ENCODE peak calls at places on chromosomes 5 and 9, in eight cellular contexts. X, K, C, Q, P, Y, W and V are unnamed samples.

GRCh38 chr5:18305288-18305899 is 671.1 kb downstream of the TAF11L14 start:
- DNase-seq in X (peak; percentile 14), K (peak; percentile 46), C (no peak), Q (no peak), P (peak; percentile 49), Y (no peak), W (peak; percentile 13), V (no peak)

GRCh38 chr9:113921366-113921765 is 45.3 kb downstream of the ZNF618 start:
- DNase-seq in X (no peak), K (no peak), C (no peak), Q (no peak), P (no peak), Y (no peak), W (no peak), V (peak; percentile 5)

GRCh38 chr9:99173570-99174504 is 47.9 kb downstream of the ALG2 start:
- DNase-seq in X (no peak), K (no peak), C (no peak), Q (no peak), P (no peak), Y (no peak), W (peak; percentile 87), V (no peak)

GRCh38 chr9:99253134-99253533 is 31.1 kb downstream of the SEC61B start:
- DNase-seq in X (no peak), K (no peak), C (no peak), Q (no peak), P (no peak), Y (no peak), W (no peak), V (no peak)

GRCh38 chr5:116671211-116671736 is 96.7 kb upstream of the SEMA6A start:
- DNase-seq in X (no peak), K (no peak), C (no peak), Q (no peak), P (no peak), Y (no peak), W (peak; percentile 56), V (no peak)

GRCh38 chr5:116340799-116341198 is 233.8 kb downstream of the SEMA6A start:
- DNase-seq in X (no peak), K (no peak), C (no peak), Q (no peak), P (no peak), Y (no peak), W (no peak), V (no peak)

GRCh38 chr9:36987409-36987808 is 46.7 kb downstream of the PAX5 start:
- DNase-seq in X (no peak), K (no peak), C (no peak), Q (no peak), P (no peak), Y (no peak), W (no peak), V (no peak)

GRCh38 chr9:131612851-131613250 is 67.5 kb downstream of the PRRT1B start:
- DNase-seq in X (no peak), K (no peak), C (no peak), Q (no peak), P (no peak), Y (no peak), W (no peak), V (no peak)

GRCh38 chr5:139635606-139636206 is 12.4 kb upstream of the CXXC5 start:
- DNase-seq in X (peak; percentile 95), K (peak; percentile 71), C (no peak), Q (peak; percentile 94), P (peak; percentile 64), Y (peak; percentile 85), W (peak; percentile 70), V (peak; percentile 98)

GRCh38 chr9:72680593-72681317 is 159.3 kb downstream of the TMC1 start:
- DNase-seq in X (no peak), K (no peak), C (no peak), Q (no peak), P (no peak), Y (no peak), W (no peak), V (no peak)

GRCh38 chr5:179111267-179112207 is 51.4 kb downstream of the ZNF354C start:
- DNase-seq in X (no peak), K (no peak), C (no peak), Q (no peak), P (no peak), Y (no peak), W (no peak), V (no peak)

GRCh38 chr5:50302815-50303490 is 138.1 kb downstream of the EMB start:
- DNase-seq in X (peak; percentile 62), K (peak; percentile 71), C (no peak), Q (no peak), P (no peak), Y (no peak), W (no peak), V (no peak)

GRCh38 chr5:173577166-173577565 is 39.3 kb downstream of the BOD1 start:
- DNase-seq in X (no peak), K (no peak), C (no peak), Q (no peak), P (no peak), Y (no peak), W (no peak), V (no peak)

GRCh38 chr5:14386882-14387575 is 194.6 kb upstream of the OTULINL start:
- DNase-seq in X (peak; percentile 62), K (no peak), C (no peak), Q (no peak), P (no peak), Y (no peak), W (no peak), V (no peak)

GRCh38 chr5:120604898-120605297 is 140.8 kb downstream of the PRR16 start:
- DNase-seq in X (peak; percentile 99), K (peak; percentile 75), C (no peak), Q (no peak), P (no peak), Y (no peak), W (no peak), V (peak; percentile 95)

DNA sequence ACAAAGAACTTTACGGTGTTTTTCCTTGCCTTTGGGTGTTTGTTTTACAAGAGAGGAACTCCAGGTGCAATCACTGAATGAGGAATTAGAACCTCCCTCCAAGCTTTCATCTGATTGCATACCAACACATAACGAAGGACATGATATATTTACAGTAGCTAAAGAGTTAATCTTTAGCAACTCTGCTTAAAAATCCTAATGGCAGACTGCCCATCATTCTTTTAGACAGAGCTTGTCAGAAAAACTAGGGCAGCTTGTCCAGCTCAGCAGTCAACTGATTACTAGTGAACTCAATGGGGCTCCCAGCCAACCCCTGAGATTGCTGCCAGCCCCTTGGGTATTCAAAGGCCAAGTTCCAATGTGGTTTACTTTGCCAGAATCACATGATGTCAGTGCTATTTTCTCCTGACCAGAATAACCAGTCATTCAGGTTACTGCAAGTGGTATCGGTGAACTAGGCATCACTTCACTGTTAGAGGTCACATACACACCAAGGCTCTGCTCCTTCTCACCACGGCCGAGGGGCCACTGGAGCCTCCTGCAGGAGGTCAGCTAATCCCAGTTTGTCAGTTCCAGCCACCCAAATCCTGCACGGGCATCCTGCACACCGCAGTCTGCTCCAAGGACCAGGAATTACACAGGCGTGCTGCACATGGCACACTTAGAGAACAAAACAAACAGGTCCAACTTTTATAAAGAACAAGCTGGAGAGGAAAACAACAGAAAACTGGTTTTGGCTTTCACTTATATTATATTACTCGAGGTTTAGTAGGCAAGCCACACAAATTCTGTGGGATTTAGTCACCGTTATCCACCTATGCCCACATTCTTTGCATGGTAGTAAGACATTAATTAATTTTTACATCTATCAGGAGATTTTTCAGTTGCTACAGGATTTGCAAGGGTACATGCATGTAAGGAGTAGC is 62.5 kb downstream of the NFIB start:
- DNase-seq in X (peak; percentile 92), K (peak; percentile 80), C (no peak), Q (peak; percentile 87), P (peak; percentile 73), Y (peak; percentile 87), W (peak; percentile 50), V (peak; percentile 42)
- H3K27ac ChIP-seq in X (peak overlapping the region; percentile 63), K (peak overlapping the region; percentile 79), C (no peak overlapping the region), Q (peak overlapping the region; percentile 75), P (peak overlapping the region; percentile 4), Y (peak overlapping the region; percentile 76), W (no peak overlapping the region), V (peak overlapping the region; percentile 14)

GRCh38 chr5:59093329-59093728 is 510.5 kb downstream of the RAB3C start:
- DNase-seq in X (no peak), K (no peak), C (no peak), Q (no peak), P (no peak), Y (no peak), W (no peak), V (no peak)

GRCh38 chr5:59098743-59099142 is 515.9 kb downstream of the RAB3C start:
- DNase-seq in X (no peak), K (no peak), C (no peak), Q (no peak), P (no peak), Y (no peak), W (no peak), V (no peak)

GRCh38 chr5:59092758-59093157 is 509.9 kb downstream of the RAB3C start:
- DNase-seq in X (no peak), K (no peak), C (no peak), Q (no peak), P (peak; percentile 7), Y (no peak), W (no peak), V (no peak)

GRCh38 chr5:59097116-59097515 is 514.2 kb downstream of the RAB3C start:
- DNase-seq in X (peak; percentile 74), K (no peak), C (no peak), Q (no peak), P (no peak), Y (no peak), W (no peak), V (no peak)

DNA sequence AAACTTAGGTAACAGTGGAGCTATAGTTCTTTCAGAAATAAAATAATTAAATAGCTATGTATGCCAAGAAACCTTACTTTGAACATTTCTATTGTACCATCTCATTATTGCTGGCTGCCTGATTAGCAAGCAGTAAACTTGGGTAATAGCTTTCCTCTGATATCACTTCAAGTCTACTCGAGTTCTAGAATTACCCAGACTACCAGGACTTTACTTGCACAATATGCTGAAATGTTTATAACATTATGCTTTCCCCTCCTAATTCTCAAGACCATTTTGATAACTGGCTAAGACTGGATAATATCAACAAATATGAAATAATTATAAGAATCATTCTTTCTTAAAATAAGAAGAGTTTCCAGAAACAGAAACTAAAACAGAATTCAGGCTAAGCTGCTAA is 512.6 kb downstream of the RAB3C start:
- DNase-seq in X (peak; percentile 14), K (no peak), C (no peak), Q (no peak), P (no peak), Y (no peak), W (no peak), V (no peak)
- H3K27ac ChIP-seq in X (no peak overlapping the region), K (no peak overlapping the region), C (no peak overlapping the region), Q (no peak overlapping the region), P (no peak overlapping the region), Y (peak overlapping the region; percentile 34), W (no peak overlapping the region), V (no peak overlapping the region)

DNA sequence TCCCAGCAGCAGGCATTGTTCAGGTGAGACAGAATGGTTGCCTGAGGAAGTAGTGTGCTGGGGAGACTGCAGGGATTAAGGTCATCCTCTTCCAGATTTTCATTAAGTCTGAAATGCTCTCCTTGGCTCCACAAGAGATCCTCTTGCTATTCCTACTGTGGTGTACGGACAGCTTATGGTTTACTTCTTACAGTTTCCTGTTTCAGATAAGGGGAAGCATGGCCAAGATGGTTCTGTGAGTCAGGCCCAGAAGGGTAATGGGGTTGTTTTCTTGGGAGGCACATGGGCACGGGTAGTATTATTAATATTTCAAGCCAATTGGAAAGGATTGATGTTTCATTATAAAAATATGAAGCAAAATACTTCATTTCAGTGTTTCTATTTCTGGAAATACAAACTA is 42.9 kb downstream of the GLRX start:
- DNase-seq in X (peak; percentile 61), K (no peak), C (no peak), Q (no peak), P (peak; percentile 52), Y (no peak), W (no peak), V (no peak)
- H3K27ac ChIP-seq in X (peak overlapping the region; percentile 35), K (no peak overlapping the region), C (no peak overlapping the region), Q (peak overlapping the region; percentile 47), P (peak overlapping the region; percentile 39), Y (peak overlapping the region; percentile 62), W (no peak overlapping the region), V (no peak overlapping the region)

GRCh38 chr5:126403871-126404270 is 19.3 kb upstream of the GRAMD2B start:
- DNase-seq in X (peak; percentile 71), K (no peak), C (no peak), Q (no peak), P (peak; percentile 32), Y (no peak), W (no peak), V (no peak)
- H3K27ac ChIP-seq in X (no peak overlapping the region), K (no peak overlapping the region), C (no peak overlapping the region), Q (no peak overlapping the region), P (no peak overlapping the region), Y (no peak overlapping the region), W (no peak overlapping the region), V (peak overlapping the region; percentile 78)